ENCODE peak calls at places on chromosomes 6 and 20, in seven cellular contexts. W is Panc1, H is heart left ventricle, D is progenitor cell of endocrine pancreas, J is thoracic aorta, K is A549, U is astrocyte of the spinal cord. E is an unnamed sample.

GRCh38 chr6:113994934-113995342 is 24.0 kb upstream of the HDAC2 start:
- DNase-seq in H (peak), K (peak), J (no peak), U (peak), W (peak), D (no peak), E (peak)

GRCh38 chr6:81561731-81562130 is 190.8 kb downstream of the TENT5A start:
- DNase-seq in K (no peak), W (no peak), J (no peak), U (peak), H (no peak), D (no peak), E (no peak)

GRCh38 chr6:64294034-64294433 is 658.4 kb downstream of the PHF3 start:
- DNase-seq in W (no peak), D (no peak), U (no peak), H (no peak), J (no peak), K (no peak), E (no peak)

GRCh38 chr20:4161447-4162251 is 146.3 kb upstream of the RNF24 start:
- DNase-seq in J (no peak), H (no peak), D (no peak), W (no peak), U (peak), K (no peak), E (peak)

GRCh38 chr6:127484207-127484858 is 25.1 kb upstream of the KIAA0408 start:
- DNase-seq in K (peak), U (peak), W (peak), D (no peak), J (no peak), H (no peak), E (peak)

GRCh38 chr6:130032758-130033323 is 14.5 kb downstream of the L3MBTL3 start:
- DNase-seq in W (no peak), U (no peak), H (no peak), D (no peak), K (no peak), J (no peak), E (no peak)

GRCh38 chr20:17558154-17558940 is 11.5 kb upstream of the DSTN start:
- DNase-seq in K (peak), U (peak), J (peak), W (peak), D (no peak), H (peak), E (no peak)

GRCh38 chr6:17394192-17394611 is 807 bp downstream of the CAP2 start:
- DNase-seq in U (peak), W (no peak), H (peak), D (peak), K (peak), J (no peak), E (peak)

GRCh38 chr20:44861547-44862006 is 23.9 kb upstream of the YWHAB start:
- DNase-seq in H (no peak), W (no peak), D (no peak), U (peak), K (no peak), J (peak), E (no peak)

GRCh38 chr6:20402181-20403079 is 751 bp downstream of the E2F3 start:
- DNase-seq in J (no peak), H (peak), W (no peak), U (peak), D (peak), K (peak), E (peak)

GRCh38 chr6:20403766-20404640 is 2.3 kb downstream of the E2F3 start:
- DNase-seq in H (no peak), W (peak), J (no peak), U (peak), D (no peak), K (peak), E (no peak)

GRCh38 chr6:20403080-20403765 is 1.5 kb downstream of the E2F3 start:
- DNase-seq in D (peak), J (peak), W (peak), K (peak), H (peak), U (peak), E (peak)

GRCh38 chr6:20401403-20402180 is at the start of gene E2F3:
- DNase-seq in J (peak), H (peak), U (peak), D (peak), W (peak), K (peak), E (peak)

GRCh38 chr6:20404641-20405032 is 3.0 kb downstream of the E2F3 start:
- DNase-seq in W (peak), U (peak), K (peak), J (no peak), D (peak), H (peak), E (peak)
- TF ChIP-seq CTCF in W (peak), U (peak), K (peak), J (peak), D (peak), H (no peak), E (peak)

DNA sequence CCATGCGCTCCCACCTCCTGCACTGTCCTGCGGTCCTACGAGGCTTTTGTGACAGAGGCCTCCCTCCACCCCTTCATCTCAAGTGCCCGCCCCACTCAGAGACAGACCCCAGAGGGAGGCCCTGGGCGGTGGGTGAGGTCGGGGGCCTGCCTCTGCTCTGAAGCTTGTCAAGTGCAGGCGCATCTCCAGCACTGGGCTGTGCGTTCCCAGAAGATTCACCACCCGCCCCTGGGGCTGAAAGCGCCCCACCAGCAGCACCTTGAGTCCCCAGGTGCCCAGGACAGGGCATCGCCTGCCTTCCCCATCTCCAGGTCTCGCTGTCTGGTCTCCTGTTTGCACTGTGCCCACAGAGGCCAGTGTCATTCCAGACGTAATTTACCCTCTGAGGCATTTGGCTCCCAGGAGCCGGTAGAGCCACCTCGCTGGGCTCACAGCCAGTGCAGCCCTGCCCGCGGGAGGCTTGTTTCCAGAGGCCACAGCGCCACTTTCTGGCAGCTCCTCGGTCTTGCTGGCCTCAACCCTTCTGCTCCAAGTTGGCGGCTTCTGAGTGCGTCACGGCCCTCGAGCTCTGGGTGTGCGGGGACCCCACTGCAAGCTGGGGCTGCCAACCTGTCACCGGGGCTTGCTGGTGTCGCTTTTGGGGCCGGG is 191.1 kb downstream of the TAF4 start:
- DNase-seq in J (no peak), D (no peak), K (peak), H (no peak), U (peak), W (no peak), E (no peak)
- TF ChIP-seq CTCF in J (no peak), D (no peak), K (peak), H (no peak), U (peak), W (no peak), E (no peak)

GRCh38 chr6:37538107-37538506 is 38.4 kb upstream of the CCDC167 start:
- DNase-seq in D (no peak), H (no peak), K (peak), W (peak), J (no peak), U (no peak), E (no peak)
- TF ChIP-seq CTCF in D (peak), H (no peak), K (peak), W (peak), J (no peak), U (peak), E (peak)

DNA sequence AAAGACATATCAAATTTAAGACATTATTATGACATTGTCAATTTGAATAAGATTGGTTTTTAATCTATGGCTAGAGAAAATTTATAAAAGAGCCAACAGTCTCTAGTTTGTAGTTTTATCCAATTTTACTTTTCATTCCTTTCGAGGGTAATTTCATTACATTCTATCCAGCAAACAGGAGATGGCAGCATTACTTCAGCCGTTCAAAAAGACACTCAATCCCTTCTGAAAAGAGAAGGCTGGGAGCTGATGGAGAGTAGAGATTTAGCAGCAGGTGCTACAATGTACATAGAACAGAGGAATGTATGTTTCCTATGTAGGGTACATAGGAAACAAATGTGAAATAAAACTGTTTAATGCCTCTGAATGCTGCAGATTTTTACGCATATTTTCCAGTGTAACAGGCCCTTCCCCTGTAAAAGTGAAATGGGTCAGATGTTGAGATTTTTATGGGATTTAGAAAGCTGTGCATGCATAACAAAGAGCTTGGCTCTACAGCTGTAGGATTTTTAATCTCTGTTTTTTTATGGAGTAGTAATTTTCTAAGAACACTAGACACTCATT is 15.9 kb downstream of the RPS12 start:
- DNase-seq in D (no peak), U (peak), W (no peak), K (peak), J (no peak), H (no peak), E (peak)
- TF ChIP-seq CTCF in D (peak), U (peak), W (peak), K (peak), J (no peak), H (peak), E (peak)

GRCh38 chr20:46259260-46259859 is 48.9 kb downstream of the CDH22 start:
- DNase-seq in U (no peak), H (no peak), D (no peak), K (no peak), W (no peak), J (no peak), E (no peak)
- TF ChIP-seq CTCF in U (no peak), H (no peak), D (no peak), K (no peak), W (no peak), J (no peak), E (no peak)

E was measured in MM.1S.